ENCODE peak calls at places on chromosomes 6 and 20, in ten cellular contexts. S is WTC11; I is activated T-cell treated with anti-CD3 and anti-CD28 coated beads, Interleukin-2, amount 50 U/mL, for 4 hours; K is heart right ventricle; Y is stimulated activated CD4-positive, alpha-beta T cell treated with anti-CD3 and anti-CD28 coated beads, TNF-alpha, amount 100 ng/mL, for 48 hours; D is ELR; X is foreskin keratinocyte; P is GM23248; V is KBM-7; N is GM19239. B is an unnamed sample.

GRCh38 chr6:30821862-30822784 is 62.2 kb upstream of the DDR1 start:
- DNase-seq in D (peak; percentile 71), I (no peak), K (no peak), S (no peak), P (peak; percentile 63), X (peak; percentile 59), Y (no peak), N (no peak), V (no peak), B (peak; percentile 72)

GRCh38 chr20:64161595-64162238 is 2.5 kb upstream of the MYT1 start:
- DNase-seq in N (peak; percentile 33), I (no peak), Y (peak; percentile 5), K (peak; percentile 32), V (peak; percentile 60), S (peak; percentile 86), X (peak; percentile 6), P (peak; percentile 54), D (peak; percentile 20), B (peak; percentile 60)

GRCh38 chr6:31467151-31467550 is 30.8 kb upstream of the MICB start:
- DNase-seq in V (no peak), S (no peak), Y (no peak), N (no peak), D (no peak), K (no peak), X (no peak), P (no peak), I (no peak), B (no peak)

GRCh38 chr6:70530023-70530422 is 36.7 kb upstream of the SDHAF4 start:
- DNase-seq in Y (no peak), P (no peak), N (no peak), V (no peak), X (no peak), D (no peak), K (no peak), I (no peak), S (no peak), B (no peak)

GRCh38 chr6:128822271-128822670 is 60.7 kb upstream of the LAMA2 start:
- DNase-seq in K (peak; percentile 12), P (peak; percentile 3), I (no peak), D (peak; percentile 32), X (no peak), Y (no peak), S (no peak), V (no peak), N (no peak), B (no peak)

GRCh38 chr20:64038579-64039292 is 2.8 kb downstream of the C20orf204 start:
- DNase-seq in K (peak; percentile 92), D (peak; percentile 85), N (peak; percentile 92), X (peak; percentile 38), S (peak; percentile 89), Y (peak; percentile 78), P (peak; percentile 76), I (peak; percentile 73), V (peak; percentile 76), B (peak; percentile 85)

GRCh38 chr6:154606457-154606856 is 96.0 kb upstream of the CNKSR3 start:
- DNase-seq in S (no peak), X (no peak), D (no peak), I (peak; percentile 82), V (peak; percentile 19), K (no peak), P (no peak), N (peak; percentile 25), Y (peak; percentile 90), B (peak; percentile 41)

GRCh38 chr6:38364127-38364526 is 275.6 kb downstream of the BTBD9 start:
- DNase-seq in V (no peak), N (no peak), P (no peak), Y (no peak), D (no peak), X (no peak), I (no peak), K (no peak), S (no peak), B (no peak)

GRCh38 chr6:25844518-25844917 is 12.7 kb upstream of the SLC17A1 start:
- DNase-seq in I (no peak), Y (no peak), K (no peak), N (no peak), X (no peak), V (no peak), S (no peak), P (no peak), D (no peak), B (no peak)

GRCh38 chr20:13041574-13042457 is 33.0 kb downstream of the SPTLC3 start:
- DNase-seq in S (no peak), K (no peak), Y (no peak), D (peak; percentile 19), P (peak; percentile 6), I (no peak), V (no peak), N (no peak), X (no peak), B (no peak)

GRCh38 chr6:168796106-168796505 is 355.1 kb downstream of the SMOC2 start:
- DNase-seq in K (no peak), S (no peak), I (no peak), N (no peak), V (no peak), X (no peak), D (no peak), P (no peak), Y (no peak), B (no peak)

GRCh38 chr20:8860011-8860495 is 208.8 kb upstream of the PLCB4 start:
- DNase-seq in N (no peak), X (peak; percentile 75), I (no peak), V (no peak), P (peak; percentile 83), D (peak; percentile 90), K (no peak), S (no peak), Y (no peak), B (peak; percentile 88)

GRCh38 chr6:99592900-99593299 is 13.7 kb upstream of the PRDM13 start:
- DNase-seq in X (no peak), I (no peak), N (no peak), P (peak; percentile 65), K (no peak), Y (no peak), S (no peak), D (no peak), V (peak; percentile 41), B (peak; percentile 51)

GRCh38 chr6:108106261-108106660 is 31.7 kb upstream of the OSTM1 start:
- DNase-seq in P (no peak), S (peak; percentile 54), K (no peak), I (no peak), Y (no peak), D (no peak), N (no peak), X (no peak), V (no peak), B (no peak)

GRCh38 chr6:122869437-122870024 is 80.5 kb downstream of the SMPDL3A start:
- DNase-seq in S (peak; percentile 22), N (no peak), X (peak; percentile 19), I (no peak), Y (no peak), K (peak; percentile 9), V (peak; percentile 48), P (peak; percentile 75), D (peak; percentile 61), B (peak; percentile 77)

GRCh38 chr20:62359491-62360121 is 7.5 kb downstream of the LAMA5 start:
- DNase-seq in K (peak; percentile 73), S (peak; percentile 11), P (peak; percentile 65), I (no peak), D (peak; percentile 96), N (no peak), Y (no peak), X (no peak), V (no peak), B (no peak)

GRCh38 chr6:27811383-27811782 is 100.8 kb downstream of the OR2B2 start:
- DNase-seq in K (no peak), S (no peak), Y (no peak), D (peak; percentile 37), V (no peak), N (no peak), P (no peak), X (no peak), I (no peak), B (no peak)

GRCh38 chr6:20891161-20891560 is 356.9 kb downstream of the CDKAL1 start:
- DNase-seq in K (no peak), V (no peak), N (no peak), S (no peak), Y (no peak), D (no peak), X (peak; percentile 38), P (no peak), I (no peak), B (peak; percentile 72)

GRCh38 chr6:142441716-142442115 is 139.9 kb downstream of the ADGRG6 start:
- DNase-seq in N (no peak), Y (no peak), D (no peak), I (no peak), P (no peak), K (no peak), X (no peak), V (no peak), S (no peak), B (no peak)

GRCh38 chr6:84926756-84927155 is 162.4 kb upstream of the TBX18 start:
- DNase-seq in V (no peak), I (no peak), Y (no peak), N (no peak), D (peak; percentile 17), S (no peak), K (no peak), X (no peak), P (peak; percentile 27), B (peak; percentile 64)

GRCh38 chr20:1565461-1565860 is 8.0 kb upstream of the SIRPD start:
- DNase-seq in I (no peak), S (no peak), K (no peak), X (no peak), Y (no peak), D (no peak), N (no peak), P (no peak), V (no peak), B (no peak)

GRCh38 chr6:125201961-125202729 is 48.6 kb downstream of the TPD52L1 start:
- DNase-seq in D (peak; percentile 87), K (no peak), S (no peak), X (peak; percentile 86), V (no peak), Y (no peak), I (no peak), P (peak; percentile 79), N (no peak), B (peak; percentile 95)

GRCh38 chr6:157323114-157323923 is at the start of gene TMEM242:
- DNase-seq in I (peak; percentile 85), N (peak; percentile 61), X (peak; percentile 83), D (peak; percentile 95), S (peak; percentile 93), P (peak; percentile 94), V (peak; percentile 98), Y (peak; percentile 80), K (peak; percentile 92), B (peak; percentile 94)

GRCh38 chr6:28004350-28005123 is 47.5 kb downstream of the OR2B6 start:
- DNase-seq in P (no peak), V (no peak), N (no peak), D (no peak), K (no peak), Y (no peak), X (no peak), S (no peak), I (no peak), B (no peak)

GRCh38 chr6:54191460-54191859 is 80.2 kb downstream of the MLIP start:
- DNase-seq in K (no peak), Y (no peak), D (peak; percentile 39), I (no peak), P (peak; percentile 32), S (no peak), N (no peak), V (no peak), X (no peak), B (peak; percentile 20)

GRCh38 chr6:158040051-158040803 is 58.6 kb downstream of the SYNJ2 start:
- DNase-seq in S (no peak), D (peak; percentile 100), V (peak; percentile 83), K (no peak), Y (peak; percentile 23), X (peak; percentile 88), I (peak; percentile 28), N (no peak), P (peak; percentile 96), B (peak; percentile 84)

GRCh38 chr6:97765480-97765879 is 482.5 kb upstream of the MMS22L start:
- DNase-seq in Y (no peak), N (no peak), I (no peak), K (no peak), D (peak; percentile 29), P (peak; percentile 74), S (no peak), X (peak; percentile 4), V (no peak), B (peak; percentile 44)

GRCh38 chr20:34375977-34376430 is 12.9 kb downstream of the ITCH start:
- DNase-seq in X (no peak), P (no peak), N (no peak), V (peak; percentile 37), D (no peak), Y (no peak), K (no peak), I (no peak), S (no peak), B (no peak)